ENCODE peak calls at places on chromosomes 3 and 15, in ten cellular contexts. P, W, T, N, A, D, I, G, Y and L are unnamed samples.

GRCh38 chr3:9808345-9809037 is 1.6 kb upstream of the TTLL3 start:
- DNase-seq in P (no peak), W (peak), T (peak), N (no peak), A (peak), D (peak), I (peak), G (no peak), Y (peak), L (peak)

GRCh38 chr15:81195339-81195864 is 1.3 kb upstream of the IL16 start:
- DNase-seq in P (no peak), W (no peak), T (no peak), N (no peak), A (no peak), D (no peak), I (no peak), G (no peak), Y (peak), L (no peak)

GRCh38 chr3:173214576-173214975 is 73.5 kb upstream of the SPATA16 start:
- DNase-seq in P (no peak), W (no peak), T (no peak), N (no peak), A (no peak), D (no peak), I (no peak), G (no peak), Y (no peak), L (no peak)

GRCh38 chr3:187085021-187085666 is 54.2 kb downstream of the RPL39L start:
- DNase-seq in P (no peak), W (no peak), T (no peak), N (no peak), A (no peak), D (no peak), I (no peak), G (no peak), Y (no peak), L (no peak)

GRCh38 chr15:53218996-53219580 is 429.0 kb upstream of the ONECUT1 start:
- DNase-seq in P (no peak), W (no peak), T (no peak), N (no peak), A (no peak), D (no peak), I (no peak), G (no peak), Y (no peak), L (no peak)

GRCh38 chr3:185549111-185549510 is 3.3 kb downstream of the LIPH start:
- DNase-seq in P (no peak), W (no peak), T (no peak), N (peak), A (no peak), D (no peak), I (no peak), G (no peak), Y (no peak), L (no peak)

GRCh38 chr3:41267975-41268640 is 68.8 kb downstream of the CTNNB1 start:
- DNase-seq in P (peak), W (no peak), T (no peak), N (peak), A (no peak), D (no peak), I (no peak), G (no peak), Y (no peak), L (no peak)

GRCh38 chr3:10505791-10506585 is 602 bp upstream of the ATP2B2 start:
- DNase-seq in P (no peak), W (no peak), T (no peak), N (no peak), A (no peak), D (no peak), I (no peak), G (no peak), Y (no peak), L (no peak)

GRCh38 chr15:31396881-31397560 is 70.4 kb downstream of the KLF13 start:
- DNase-seq in P (peak), W (no peak), T (no peak), N (no peak), A (peak), D (peak), I (no peak), G (peak), Y (peak), L (no peak)

GRCh38 chr3:190339130-190339529 is 16.9 kb upstream of the CLDN1 start:
- DNase-seq in P (peak), W (no peak), T (no peak), N (peak), A (no peak), D (no peak), I (no peak), G (no peak), Y (no peak), L (no peak)

GRCh38 chr3:78992400-78992799 is 775.4 kb downstream of the ROBO1 start:
- DNase-seq in P (no peak), W (no peak), T (no peak), N (no peak), A (no peak), D (no peak), I (no peak), G (no peak), Y (no peak), L (no peak)

GRCh38 chr3:114127517-114127916 is 51.3 kb downstream of the DRD3 start:
- DNase-seq in P (no peak), W (no peak), T (no peak), N (no peak), A (no peak), D (no peak), I (no peak), G (no peak), Y (no peak), L (no peak)

GRCh38 chr3:53084310-53085001 is 38.6 kb upstream of the SFMBT1 start:
- DNase-seq in P (no peak), W (no peak), T (no peak), N (no peak), A (peak), D (no peak), I (no peak), G (peak), Y (no peak), L (no peak)

GRCh38 chr3:60708191-60708975 is 542.9 kb downstream of the FHIT start:
- DNase-seq in P (no peak), W (no peak), T (no peak), N (peak), A (no peak), D (no peak), I (no peak), G (no peak), Y (no peak), L (no peak)

GRCh38 chr3:24363242-24363641 is 131.4 kb downstream of the THRB start:
- DNase-seq in P (no peak), W (no peak), T (no peak), N (no peak), A (no peak), D (no peak), I (no peak), G (no peak), Y (no peak), L (no peak)

GRCh38 chr3:171125010-171125409 is 98.5 kb upstream of the SLC2A2 start:
- DNase-seq in P (no peak), W (no peak), T (no peak), N (no peak), A (no peak), D (no peak), I (no peak), G (no peak), Y (no peak), L (no peak)

GRCh38 chr3:149480326-149481017 is 6.0 kb downstream of the TM4SF4 start:
- DNase-seq in P (peak), W (no peak), T (peak), N (peak), A (peak), D (peak), I (no peak), G (peak), Y (peak), L (peak)

GRCh38 chr3:78633626-78634025 is 1134.2 kb downstream of the ROBO1 start:
- DNase-seq in P (no peak), W (no peak), T (no peak), N (peak), A (no peak), D (no peak), I (no peak), G (no peak), Y (no peak), L (no peak)

GRCh38 chr15:33083232-33084006 is 111.1 kb downstream of the FMN1 start:
- DNase-seq in P (no peak), W (no peak), T (no peak), N (peak), A (no peak), D (no peak), I (no peak), G (no peak), Y (no peak), L (no peak)

GRCh38 chr3:120182613-120183524 is 88.6 kb upstream of the GSK3B start:
- DNase-seq in P (peak), W (no peak), T (no peak), N (peak), A (no peak), D (peak), I (no peak), G (no peak), Y (no peak), L (no peak)

GRCh38 chr3:186143280-186143679 is 34.4 kb upstream of the ETV5 start:
- DNase-seq in P (no peak), W (no peak), T (no peak), N (no peak), A (no peak), D (no peak), I (no peak), G (peak), Y (no peak), L (no peak)

GRCh38 chr3:178369006-178369405 is 167.2 kb upstream of the KCNMB2 start:
- DNase-seq in P (no peak), W (no peak), T (no peak), N (no peak), A (no peak), D (no peak), I (no peak), G (no peak), Y (no peak), L (no peak)

GRCh38 chr3:29850641-29851040 is 569.8 kb downstream of the RBMS3 start:
- DNase-seq in P (no peak), W (no peak), T (no peak), N (no peak), A (no peak), D (no peak), I (no peak), G (no peak), Y (no peak), L (no peak)

GRCh38 chr3:110126065-110126464 is 788.7 kb upstream of the DPPA4 start:
- DNase-seq in P (no peak), W (no peak), T (no peak), N (no peak), A (no peak), D (no peak), I (no peak), G (no peak), Y (no peak), L (no peak)

GRCh38 chr15:90959894-90960293 is 5.2 kb downstream of the RCCD1 start:
- DNase-seq in P (no peak), W (no peak), T (no peak), N (no peak), A (no peak), D (no peak), I (no peak), G (peak), Y (no peak), L (no peak)

GRCh38 chr15:26967719-26968269 is 3.2 kb upstream of the GABRG3 start:
- DNase-seq in P (no peak), W (no peak), T (no peak), N (peak), A (no peak), D (no peak), I (no peak), G (no peak), Y (peak), L (no peak)

GRCh38 chr15:58396181-58396580 is 35.6 kb upstream of the LIPC start:
- DNase-seq in P (no peak), W (no peak), T (no peak), N (peak), A (no peak), D (no peak), I (no peak), G (no peak), Y (no peak), L (no peak)

GRCh38 chr15:60804986-60805949 is 326.3 kb upstream of the ICE2 start:
- DNase-seq in P (peak), W (no peak), T (no peak), N (peak), A (no peak), D (no peak), I (no peak), G (no peak), Y (no peak), L (no peak)

GRCh38 chr3:83216919-83217594 is 1455.6 kb upstream of the GBE1 start:
- DNase-seq in P (no peak), W (no peak), T (no peak), N (no peak), A (no peak), D (no peak), I (no peak), G (no peak), Y (no peak), L (no peak)